ENCODE peak calls at places on chromosomes 7 and 10, in five cellular contexts. T is AG04450, A is left lung, B is SK-N-SH, R is upper lobe of left lung. V is an unnamed sample.

GRCh38 chr7:151507806-151508205 is 11.9 kb downstream of the RHEB start:
- DNase-seq in T (no peak), A (no peak), B (no peak), R (no peak), V (no peak)

GRCh38 chr7:70356975-70357374 is 758.7 kb downstream of the AUTS2 start:
- DNase-seq in R (no peak), T (no peak), B (no peak), A (no peak), V (no peak)

GRCh38 chr10:54800677-54801480 is at the start of gene PCDH15:
- DNase-seq in T (no peak), R (peak), A (no peak), B (peak), V (no peak)

GRCh38 chr7:27245798-27246691 is 3.4 kb downstream of the EVX1 start:
- DNase-seq in T (no peak), R (no peak), B (peak), A (no peak), V (no peak)

GRCh38 chr10:88500656-88501055 is 82.5 kb downstream of the RNLS start:
- DNase-seq in A (no peak), T (no peak), R (no peak), B (no peak), V (no peak)

GRCh38 chr10:15244635-15245197 is 76.2 kb upstream of the NMT2 start:
- DNase-seq in B (no peak), T (no peak), A (no peak), R (no peak), V (no peak)

GRCh38 chr10:123143162-123143824 is 4.6 kb upstream of the HMX2 start:
- DNase-seq in A (peak), B (peak), T (no peak), R (no peak), V (no peak)

GRCh38 chr10:50316695-50317648 is 65.7 kb upstream of the ASAH2 start:
- DNase-seq in B (no peak), R (no peak), T (no peak), A (no peak), V (no peak)

GRCh38 chr10:82212753-82213152 is 337.8 kb downstream of the NRG3 start:
- DNase-seq in B (no peak), A (no peak), R (no peak), T (no peak), V (no peak)

GRCh38 chr7:90492250-90492649 is 22.8 kb downstream of the PTTG1IP2 start:
- DNase-seq in A (no peak), R (no peak), T (no peak), B (no peak), V (no peak)

GRCh38 chr10:113475381-113475807 is 77.5 kb upstream of the HABP2 start:
- DNase-seq in R (no peak), A (no peak), B (no peak), T (no peak), V (no peak)

GRCh38 chr10:126062132-126063032 is 166.0 kb downstream of the FANK1 start:
- DNase-seq in A (no peak), B (no peak), R (peak), T (peak), V (peak)

GRCh38 chr10:98408799-98409198 is 6.2 kb downstream of the PYROXD2 start:
- DNase-seq in B (no peak), A (no peak), T (no peak), R (no peak), V (no peak)

GRCh38 chr10:63281967-63282366 is 148.8 kb downstream of the NRBF2 start:
- DNase-seq in B (no peak), T (no peak), A (no peak), R (no peak), V (no peak)

GRCh38 chr10:121027390-121027789 is 176.2 kb downstream of the WDR11 start:
- DNase-seq in A (no peak), B (peak), T (no peak), R (no peak), V (no peak)

GRCh38 chr10:58178811-58179210 is 88.9 kb downstream of the IPMK start:
- DNase-seq in A (no peak), B (no peak), R (no peak), T (peak), V (no peak)

GRCh38 chr10:10798021-10798420 is 219.7 kb upstream of the CELF2 start:
- DNase-seq in B (no peak), T (no peak), R (no peak), A (no peak), V (no peak)
- H3K4me3 ChIP-seq in B (no peak), T (no peak), R (no peak), A (no peak), V (no peak)

DNA sequence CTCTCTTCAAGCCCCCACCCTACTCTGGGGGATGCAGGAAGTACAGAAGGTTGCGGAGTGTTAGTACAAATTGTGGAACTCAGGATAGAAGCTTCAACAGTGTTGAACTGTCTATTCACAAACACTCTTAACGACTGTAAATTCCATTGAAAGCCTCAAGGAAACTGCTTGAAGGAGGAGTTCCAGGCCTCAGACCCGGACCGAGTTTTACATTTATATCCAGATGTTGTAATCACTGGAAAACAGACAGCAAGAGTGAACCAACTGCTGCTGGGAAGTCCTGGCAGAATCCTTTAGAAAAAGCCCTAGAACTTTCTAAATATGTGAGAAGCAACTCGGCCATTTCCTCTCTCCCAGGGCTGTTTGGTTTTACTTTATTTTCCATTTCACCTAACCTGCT is 84.1 kb upstream of the LRRC18 start:
- DNase-seq in A (no peak), T (peak), R (no peak), B (no peak), V (no peak)
- H3K27ac ChIP-seq in A (peak), T (no peak), R (peak), B (no peak), V (no peak)

GRCh38 chr10:69645751-69646687 is 16.0 kb downstream of the FAM241B start:
- DNase-seq in T (no peak), B (peak), A (no peak), R (no peak), V (peak)
- H3K4me3 ChIP-seq in T (no peak), B (no peak), A (no peak), R (no peak), V (no peak)

GRCh38 chr7:44123190-44124003 is at the start of gene POLD2:
- DNase-seq in B (peak), A (peak), T (peak), R (peak), V (peak)
- H3K27ac ChIP-seq in B (peak), A (peak), T (peak), R (peak), V (peak)

GRCh38 chr7:114085592-114086490 is 167.0 kb upstream of the PPP1R3A start:
- DNase-seq in R (peak), B (peak), A (peak), T (peak), V (no peak)

GRCh38 chr7:114086491-114086905 is 167.7 kb upstream of the PPP1R3A start:
- DNase-seq in R (peak), T (no peak), B (no peak), A (peak), V (no peak)

GRCh38 chr7:114086906-114087651 is 168.3 kb upstream of the PPP1R3A start:
- DNase-seq in R (peak), T (no peak), A (peak), B (peak), V (no peak)

GRCh38 chr7:114088541-114088940 is 169.7 kb upstream of the PPP1R3A start:
- DNase-seq in B (no peak), T (no peak), R (no peak), A (no peak), V (no peak)

DNA sequence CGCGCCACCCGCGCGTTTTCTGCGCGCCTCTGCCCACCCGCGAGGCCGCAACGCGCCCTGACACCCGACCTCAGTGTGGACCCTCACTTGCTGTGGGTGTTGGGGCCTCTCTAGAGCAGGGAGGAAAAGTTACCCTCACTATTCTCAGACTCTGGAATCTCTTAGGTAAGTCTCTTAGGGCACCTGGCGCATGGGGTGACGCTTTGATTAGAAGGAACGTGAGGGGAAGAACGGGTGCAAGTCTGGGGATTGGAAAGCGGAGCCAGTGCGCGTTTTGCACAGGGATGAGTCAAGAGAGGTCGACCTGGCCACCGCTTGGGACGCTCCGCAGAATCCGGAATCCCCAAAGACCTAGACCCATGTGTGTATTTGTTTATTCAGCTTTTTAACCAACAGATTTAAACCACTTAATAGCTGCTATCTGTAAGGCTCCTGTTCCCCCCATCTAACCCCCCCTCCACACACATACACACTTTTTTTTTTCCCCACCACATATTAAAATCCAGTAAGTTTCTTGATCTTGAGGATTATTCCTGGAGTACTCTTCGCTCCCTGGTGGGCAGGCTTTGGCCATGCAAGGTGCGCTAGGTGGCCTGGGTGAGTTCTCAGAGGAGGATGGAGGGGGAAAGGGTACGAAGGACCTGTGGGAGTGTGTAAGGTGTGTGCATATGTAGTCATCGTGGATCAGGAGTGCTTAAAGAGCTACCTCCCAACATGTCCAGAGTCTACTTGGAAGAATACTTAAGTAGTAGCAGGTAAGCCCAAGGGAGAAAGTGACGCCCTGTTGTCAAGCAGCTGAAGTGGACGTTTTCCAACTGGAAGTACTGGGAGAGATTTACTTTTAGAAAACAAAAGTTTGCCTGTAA is 169.1 kb upstream of the PPP1R3A start:
- DNase-seq in B (peak), R (peak), T (no peak), A (no peak), V (no peak)
- H3K4me3 ChIP-seq in B (no peak), R (peak), T (peak), A (peak), V (no peak)

DNA sequence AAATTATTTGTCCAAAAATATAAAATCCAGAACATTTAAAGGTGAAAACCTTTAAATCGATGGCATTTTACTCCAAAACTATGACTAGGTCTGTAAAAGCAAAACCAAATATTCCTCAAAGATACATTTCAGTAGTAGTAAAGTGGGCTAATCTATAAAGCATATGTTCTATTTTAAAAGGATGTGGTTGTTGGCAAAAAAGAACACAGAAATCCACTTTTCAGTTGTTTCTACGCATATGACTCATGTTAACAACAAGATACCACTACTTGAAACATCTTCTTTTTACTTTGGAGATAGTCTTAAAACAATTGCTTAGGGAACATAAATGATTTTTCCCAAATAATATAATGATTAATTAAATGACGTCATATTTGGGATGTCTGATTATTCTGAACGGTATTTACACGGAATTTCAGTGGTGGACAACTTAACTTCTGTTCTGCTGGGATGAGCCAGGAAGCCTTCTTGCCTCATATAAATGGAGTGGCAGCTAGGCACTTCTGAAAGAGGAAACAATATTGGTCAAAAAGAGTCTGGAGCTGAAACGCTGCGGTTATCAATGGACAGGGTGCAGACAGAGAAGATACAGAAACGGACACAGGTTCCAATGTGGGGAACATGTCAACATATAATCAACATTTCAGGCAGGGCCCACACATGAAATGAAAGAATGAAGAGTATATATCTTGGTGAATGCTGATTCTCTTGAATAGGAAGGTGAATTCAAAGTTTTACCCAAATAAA is 78.5 kb downstream of the ETV1 start:
- DNase-seq in T (no peak), R (no peak), A (no peak), B (no peak), V (no peak)
- H3K27ac ChIP-seq in T (no peak), R (no peak), A (no peak), B (no peak), V (no peak)

DNA sequence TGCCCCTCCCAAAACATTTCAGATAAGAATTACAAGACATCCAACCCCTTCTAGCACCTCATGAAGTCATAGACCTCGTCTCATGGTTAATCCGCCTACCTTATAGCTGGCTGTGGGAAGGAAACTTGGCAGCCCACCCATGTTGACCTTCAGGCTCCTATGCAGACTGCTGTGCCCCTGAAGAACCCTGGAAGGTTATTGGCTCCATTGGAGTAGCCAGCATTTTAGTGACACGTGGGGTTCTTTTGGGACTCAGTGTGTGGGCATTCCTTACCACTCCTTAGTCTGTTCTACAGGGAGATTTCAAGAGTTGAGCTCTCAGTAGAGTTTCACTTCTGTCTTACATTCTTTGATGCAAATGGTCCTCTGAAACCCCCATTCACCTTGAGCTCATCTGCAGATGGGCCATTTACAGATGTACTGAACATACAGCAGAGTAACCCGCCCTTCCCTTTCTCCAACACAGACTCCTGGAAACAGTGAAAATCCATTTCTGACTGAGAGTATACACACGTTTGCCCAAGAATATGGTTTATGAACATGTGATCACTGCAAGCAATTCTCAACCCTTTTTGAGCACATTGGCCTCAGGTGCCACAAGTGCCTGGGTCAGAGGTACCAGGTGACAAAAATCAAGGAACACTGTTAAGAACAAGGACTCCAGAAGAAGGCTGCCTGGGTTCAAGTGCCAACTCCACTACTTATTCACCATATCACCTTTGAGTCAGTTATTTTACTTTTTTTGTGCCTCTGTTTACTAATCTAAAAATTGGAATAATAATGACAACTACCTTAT is 54.0 kb upstream of the HECW1 start:
- DNase-seq in A (no peak), R (no peak), B (no peak), T (no peak), V (no peak)
- H3K4me3 ChIP-seq in A (no peak), R (no peak), B (no peak), T (no peak), V (no peak)

V was measured in RWPE2.